ENCODE peak calls at places on chromosomes 4 and X, in seven cellular contexts. Y is thyroid gland, I is right atrium auricular region, G is fibroblast of lung, H is hepatocyte, X is uterus, D is stomach. Z is an unnamed sample. For H3K9me3, the result is how much of the 10 kb centered on the place peaks cover.

GRCh38 chrX:135522878-135523693 is 2.6 kb downstream of the INTS6L start:
- DNase-seq in D (no peak), G (peak), H (no peak), Y (no peak), I (no peak), X (no peak), Z (no peak)

GRCh38 chr4:109801895-109802319 is at the start of gene CFI:
- DNase-seq in X (no peak), H (peak), I (no peak), G (peak), Y (no peak), D (no peak), Z (no peak)

GRCh38 chrX:150683112-150683511 is 10.1 kb upstream of the MTMR1 start:
- DNase-seq in I (no peak), H (no peak), G (no peak), Y (no peak), D (no peak), X (no peak), Z (no peak)

GRCh38 chrX:21930986-21931385 is 9.5 kb upstream of the SMS start:
- DNase-seq in H (no peak), X (no peak), Y (no peak), D (no peak), G (no peak), I (no peak), Z (no peak)

GRCh38 chr4:24651266-24651665 is 66.9 kb upstream of the DHX15 start:
- DNase-seq in G (no peak), D (no peak), X (no peak), H (no peak), Y (no peak), I (no peak), Z (no peak)

GRCh38 chr4:159016527-159017137 is 86.2 kb upstream of the RAPGEF2 start:
- DNase-seq in H (peak), G (peak), Y (peak), X (no peak), D (no peak), I (no peak), Z (no peak)

GRCh38 chr4:76301068-76301774 is 5.3 kb upstream of the STBD1 start:
- DNase-seq in I (no peak), G (peak), H (peak), Y (no peak), X (no peak), D (no peak), Z (no peak)

GRCh38 chr4:12929784-12930183 is 554.4 kb downstream of the RAB28 start:
- DNase-seq in I (no peak), Y (no peak), H (no peak), G (no peak), X (no peak), D (no peak), Z (no peak)

GRCh38 chrX:111868726-111869638 is 7.0 kb upstream of the TRPC5OS start:
- DNase-seq in G (no peak), X (no peak), D (no peak), I (no peak), H (peak), Y (peak), Z (no peak)

DNA sequence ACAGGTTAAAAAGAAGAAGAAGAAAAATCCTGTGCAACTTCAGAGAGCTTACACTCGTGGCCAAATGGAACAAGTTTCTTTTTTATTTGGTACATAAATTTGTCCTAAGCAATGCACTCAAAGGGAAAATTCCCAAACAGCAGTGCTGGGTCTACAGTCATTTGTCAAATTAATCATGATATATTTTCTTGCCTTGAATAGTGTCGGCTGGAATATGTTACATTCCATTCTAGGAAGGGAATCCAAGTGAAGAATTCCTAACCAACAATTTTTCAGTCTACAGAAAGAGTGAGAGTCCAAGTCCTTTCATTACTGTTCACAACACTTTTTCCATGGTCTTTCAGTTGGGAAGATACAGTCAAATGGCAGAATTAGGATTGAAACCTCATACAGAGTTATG is 63.9 kb downstream of the HAND2 start:
- DNase-seq in X (no peak), Y (no peak), H (no peak), G (no peak), I (no peak), D (no peak), Z (no peak)
- H3K27ac ChIP-seq in X (peak), Y (no peak), H (no peak), G (no peak), I (no peak), D (no peak), Z (no peak)

DNA sequence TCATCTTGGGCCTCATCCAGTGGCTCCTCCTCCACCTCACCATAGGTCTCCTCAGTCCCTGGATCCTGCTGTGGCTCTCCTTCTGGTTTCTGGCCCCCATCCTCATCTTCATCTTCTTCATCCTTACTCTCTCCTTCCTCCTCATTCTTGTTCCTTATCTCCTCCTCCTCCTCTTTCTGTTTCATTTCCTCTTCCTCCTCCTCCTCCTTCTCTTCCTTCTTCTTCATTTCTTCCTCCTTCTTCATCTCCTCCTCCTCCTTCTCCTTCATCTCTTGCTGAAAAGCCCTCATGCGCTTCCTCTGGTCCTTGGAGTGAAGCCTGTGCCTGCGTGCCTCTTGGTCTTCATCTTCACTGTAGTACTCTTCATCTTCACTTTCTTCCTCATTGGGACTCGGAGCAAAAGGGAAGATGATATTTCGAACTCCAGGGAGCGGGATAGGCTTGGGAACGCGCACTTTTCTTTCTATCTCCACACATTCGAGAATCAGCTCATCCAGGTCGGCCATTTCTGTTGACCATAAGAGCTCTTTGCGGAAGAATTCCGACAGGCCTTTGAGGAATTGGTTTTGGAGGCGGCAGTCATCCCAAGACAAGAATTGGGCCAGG is 1.5 kb downstream of the RTL5 start:
- DNase-seq in I (no peak), Y (no peak), D (no peak), X (no peak), G (no peak), H (no peak), Z (no peak)
- TF ChIP-seq CTCF in I (no peak), Y (no peak), D (no peak), X (no peak), G (no peak), H (no peak), Z (no peak)

DNA sequence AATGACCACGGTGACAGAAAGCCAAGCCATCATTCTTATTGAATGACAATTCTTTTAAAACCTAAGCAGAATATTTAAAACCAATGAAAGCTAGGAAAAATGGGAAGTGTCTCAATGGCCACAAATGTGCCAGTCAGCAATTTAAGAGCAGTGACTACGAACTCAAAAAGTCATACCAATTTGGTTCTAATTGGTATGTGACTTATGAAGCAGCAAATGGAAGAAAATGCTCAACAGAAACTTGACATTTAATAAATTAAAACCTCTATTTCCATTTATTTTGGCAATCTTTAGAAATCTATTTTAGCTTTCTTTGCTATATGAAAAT is 25.7 kb upstream of the BCLAF3 start:
- DNase-seq in I (no peak), Y (no peak), D (no peak), G (no peak), X (no peak), H (no peak), Z (no peak)
- H3K9me3 ChIP-seq in I (under half), Y (under half), D (under half), G (under half), X (under half), H (under half), Z (under half)

DNA sequence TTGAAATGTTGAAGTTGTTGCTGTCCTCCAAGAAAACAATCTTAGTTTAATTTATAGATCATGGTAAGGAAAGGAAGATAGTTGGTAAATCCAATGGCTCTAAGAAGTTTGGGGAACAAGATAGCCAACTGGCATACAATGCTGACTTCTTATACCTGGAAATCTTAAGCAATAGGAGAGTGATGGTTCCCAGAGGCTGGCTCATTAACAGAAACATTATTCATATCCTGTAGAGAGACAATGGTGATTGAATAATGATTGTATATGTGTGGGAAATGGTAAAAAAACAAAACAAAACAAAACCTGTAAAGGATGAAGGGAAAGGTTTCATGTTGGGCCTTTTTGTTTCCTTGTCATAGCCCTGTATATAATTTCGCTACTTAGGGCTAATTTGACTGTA is 174.9 kb upstream of the CTSO start:
- DNase-seq in H (no peak), X (no peak), D (no peak), Y (no peak), G (no peak), I (no peak), Z (no peak)
- H3K27ac ChIP-seq in H (no peak), X (no peak), D (no peak), Y (no peak), G (no peak), I (no peak), Z (no peak)

GRCh38 chrX:101803451-101803850 is 128.4 kb downstream of the ZMAT1 start:
- DNase-seq in I (no peak), H (peak), Y (no peak), G (peak), X (no peak), D (no peak), Z (no peak)

DNA sequence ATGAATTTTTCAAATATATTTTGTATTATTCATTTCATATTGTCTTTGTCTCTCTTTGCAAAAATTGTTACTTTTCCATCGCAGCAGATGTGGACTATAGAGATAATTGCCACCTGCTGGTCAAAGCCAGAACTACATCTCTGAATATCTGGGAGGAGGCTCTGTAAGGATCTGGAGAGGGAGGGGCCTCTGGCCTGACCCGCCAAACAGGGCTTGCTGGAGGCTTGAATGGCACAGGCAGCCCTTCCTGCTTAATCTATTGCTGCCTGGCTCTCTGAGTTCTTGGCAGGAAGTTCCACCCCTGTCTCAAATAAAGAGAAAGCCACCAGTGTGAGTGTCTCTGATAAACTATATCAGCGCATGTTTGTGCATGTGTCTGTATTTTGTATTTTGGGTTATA is 132.4 kb downstream of the ZMAT1 start:
- DNase-seq in X (peak), Y (peak), G (peak), D (peak), I (peak), H (peak), Z (peak)
- TF ChIP-seq CTCF in X (peak), Y (peak), G (peak), D (peak), I (peak), H (peak), Z (peak)

GRCh38 chr4:30968926-30969325 is 248.8 kb downstream of the PCDH7 start:
- DNase-seq in H (no peak), X (no peak), D (no peak), G (no peak), Y (no peak), I (no peak), Z (no peak)
- H3K9me3 ChIP-seq in H (under half), X (under half), D (under half), G (under half), Y (under half), I (under half), Z (under half)